ENCODE peak calls at places on chromosomes 6 and 20, in five cellular contexts. I is HEK293T; T is effector CD4-positive, alpha-beta T cell; N is dermis microvascular lymphatic vessel endothelial cell; L is hypothalamus. V is an unnamed sample.
A peak's percentile ranks its signal among the peaks of the same experiment; 100 is the strongest.

GRCh38 chr20:43945391-43946205 is 30.9 kb downstream of the TOX2 start:
- DNase-seq in I (no peak), T (no peak), N (no peak), L (no peak), V (no peak)

GRCh38 chr6:39362487-39362865 is 40.0 kb upstream of the KCNK16 start:
- DNase-seq in I (peak; percentile 28), T (no peak), N (no peak), L (no peak), V (peak; percentile 71)

GRCh38 chr6:169592558-169592957 is 109.3 kb downstream of the WDR27 start:
- DNase-seq in I (no peak), T (no peak), N (no peak), L (no peak), V (no peak)

GRCh38 chr6:75446278-75446880 is 47.2 kb downstream of the FILIP1 start:
- DNase-seq in I (no peak), T (no peak), N (no peak), L (no peak), V (no peak)

GRCh38 chr6:120056085-120056484 is 706.5 kb upstream of the MAN1A1 start:
- DNase-seq in I (peak; percentile 15), T (no peak), N (no peak), L (no peak), V (no peak)

GRCh38 chr6:54970337-54970736 is 123.8 kb downstream of the FAM83B start:
- DNase-seq in I (no peak), T (no peak), N (no peak), L (no peak), V (no peak)

GRCh38 chr6:139334791-139335446 is 39.5 kb downstream of the CITED2 start:
- DNase-seq in I (no peak), T (no peak), N (peak; percentile 83), L (no peak), V (no peak)

GRCh38 chr20:4406627-4407026 is 315.1 kb upstream of the PRND start:
- DNase-seq in I (no peak), T (no peak), N (peak; percentile 37), L (no peak), V (no peak)

GRCh38 chr6:168255283-168255881 is 64.2 kb downstream of the DACT2 start:
- DNase-seq in I (no peak), T (no peak), N (no peak), L (no peak), V (no peak)

GRCh38 chr20:46074006-46074405 is 15.8 kb downstream of the NCOA5 start:
- DNase-seq in I (no peak), T (no peak), N (no peak), L (no peak), V (no peak)

GRCh38 chr6:35176625-35177024 is 35.5 kb upstream of the TCP11 start:
- DNase-seq in I (no peak), T (no peak), N (no peak), L (no peak), V (no peak)

GRCh38 chr6:66429220-66429619 is 722.2 kb upstream of the EYS start:
- DNase-seq in I (no peak), T (no peak), N (no peak), L (no peak), V (no peak)

GRCh38 chr6:11128608-11129007 is 17.1 kb upstream of the ERVFRD-1 start:
- DNase-seq in I (no peak), T (no peak), N (no peak), L (no peak), V (no peak)

GRCh38 chr20:16709017-16709416 is 20.8 kb upstream of the SNRPB2 start:
- DNase-seq in I (no peak), T (no peak), N (no peak), L (no peak), V (no peak)

GRCh38 chr6:127051571-127052260 is 66.8 kb upstream of the RSPO3 start:
- DNase-seq in I (no peak), T (no peak), N (no peak), L (no peak), V (no peak)

GRCh38 chr20:64101731-64102621 is 5.4 kb downstream of the NPBWR2 start:
- DNase-seq in I (peak; percentile 92), T (peak; percentile 57), N (peak; percentile 35), L (no peak), V (peak; percentile 13)

GRCh38 chr20:4709261-4710105 is 12.2 kb upstream of the PRND start:
- DNase-seq in I (no peak), T (no peak), N (no peak), L (no peak), V (no peak)

GRCh38 chr20:32972181-32973076 is 31.8 kb downstream of the SUN5 start:
- DNase-seq in I (no peak), T (peak; percentile 80), N (peak; percentile 20), L (no peak), V (no peak)

GRCh38 chr6:127176175-127176574 is 57.7 kb downstream of the RSPO3 start:
- DNase-seq in I (no peak), T (no peak), N (peak; percentile 66), L (no peak), V (no peak)

GRCh38 chr6:149657441-149657840 is 8.9 kb upstream of the KATNA1 start:
- DNase-seq in I (no peak), T (no peak), N (no peak), L (no peak), V (no peak)

GRCh38 chr6:154404791-154405400 is 48.3 kb upstream of the IPCEF1 start:
- DNase-seq in I (no peak), T (no peak), N (no peak), L (no peak), V (no peak)

GRCh38 chr20:43722153-43722505 is 4.7 kb downstream of the GTSF1L start:
- DNase-seq in I (no peak), T (peak; percentile 53), N (no peak), L (no peak), V (no peak)

GRCh38 chr6:25942561-25943147 is 12.2 kb upstream of the SLC17A2 start:
- DNase-seq in I (no peak), T (no peak), N (peak; percentile 57), L (no peak), V (peak; percentile 2)

GRCh38 chr6:68343901-68344300 is 291.2 kb upstream of the ADGRB3 start:
- DNase-seq in I (peak; percentile 62), T (no peak), N (no peak), L (no peak), V (peak; percentile 10)

GRCh38 chr6:47631248-47632196 is 66.9 kb upstream of the ADGRF4 start:
- DNase-seq in I (peak; percentile 54), T (no peak), N (peak; percentile 53), L (no peak), V (peak; percentile 32)

GRCh38 chr6:90072501-90072900 is 178.2 kb downstream of the GJA10 start:
- DNase-seq in I (no peak), T (no peak), N (no peak), L (no peak), V (no peak)

GRCh38 chr6:3286641-3287171 is 28.0 kb downstream of the PSMG4 start:
- DNase-seq in I (no peak), T (no peak), N (no peak), L (no peak), V (no peak)

GRCh38 chr6:1917628-1918371 is 308.1 kb downstream of the FOXC1 start:
- DNase-seq in I (no peak), T (no peak), N (peak; percentile 85), L (no peak), V (no peak)

GRCh38 chr6:104522533-104522932 is 337.2 kb downstream of the HACE1 start:
- DNase-seq in I (no peak), T (no peak), N (peak; percentile 62), L (no peak), V (no peak)

GRCh38 chr20:3595541-3595940 is 67.7 kb downstream of the GFRA4 start:
- DNase-seq in I (no peak), T (no peak), N (no peak), L (no peak), V (no peak)

GRCh38 chr6:147750420-147750819 is 241.9 kb downstream of the SAMD5 start:
- DNase-seq in I (no peak), T (no peak), N (no peak), L (no peak), V (no peak)

GRCh38 chr6:153085239-153085638 is 45.8 kb downstream of the RGS17 start:
- DNase-seq in I (peak; percentile 30), T (no peak), N (peak; percentile 41), L (no peak), V (no peak)

GRCh38 chr6:42689371-42689770 is 33.0 kb downstream of the PRPH2 start:
- DNase-seq in I (no peak), T (no peak), N (no peak), L (no peak), V (no peak)

V was measured in midbrain.